ENCODE peak calls at places on chromosomes 6 and 20, in ten cellular contexts. L is choroid plexus epithelial cell; B is right lobe of liver; Z is foreskin fibroblast; N is esophagus muscularis mucosa; S is DND-41; P is kidney; M is CD8-positive, alpha-beta T cell; A is right atrium auricular region; W is sigmoid colon. H is an unnamed sample.

GRCh38 chr6:87791982-87792381 is 89.9 kb upstream of the AKIRIN2 start:
- DNase-seq in N (no peak), S (no peak), B (no peak), W (no peak), L (no peak), A (no peak), Z (no peak), P (no peak), M (no peak), H (no peak)

GRCh38 chr6:30766461-30767157 is 22.3 kb upstream of the IER3 start:
- DNase-seq in M (no peak), P (no peak), L (no peak), B (peak), N (no peak), A (no peak), Z (no peak), W (no peak), S (no peak), H (no peak)

GRCh38 chr6:168418151-168418551 is 22.8 kb upstream of the SMOC2 start:
- DNase-seq in N (no peak), S (no peak), P (no peak), Z (no peak), W (no peak), L (no peak), B (no peak), M (no peak), A (no peak), H (no peak)

GRCh38 chr20:30612344-30612743 is 645.1 kb upstream of the DEFB115 start:
- DNase-seq in M (no peak), L (no peak), N (no peak), S (no peak), Z (no peak), B (no peak), W (no peak), P (no peak), A (no peak), H (no peak)

GRCh38 chr6:168400044-168400443 is 40.9 kb upstream of the SMOC2 start:
- DNase-seq in Z (no peak), S (no peak), B (no peak), L (no peak), N (no peak), W (no peak), A (no peak), P (no peak), M (no peak), H (no peak)

GRCh38 chr6:136226027-136226673 is 24.0 kb downstream of the MTFR2 start:
- DNase-seq in N (no peak), S (peak), W (peak), P (no peak), A (peak), M (peak), Z (peak), B (peak), L (peak), H (peak)

GRCh38 chr20:31608256-31608980 is 3.3 kb downstream of the ID1 start:
- DNase-seq in B (peak), A (peak), M (no peak), L (peak), Z (peak), W (peak), P (peak), N (no peak), S (no peak), H (peak)

GRCh38 chr6:13615802-13616140 is 636 bp downstream of the NOL7 start:
- DNase-seq in N (no peak), B (peak), A (peak), S (peak), L (no peak), P (peak), Z (peak), M (peak), W (peak), H (no peak)

GRCh38 chr6:157629220-157629619 is 193.8 kb upstream of the SNX9 start:
- DNase-seq in M (no peak), W (peak), L (peak), S (no peak), A (no peak), B (no peak), P (no peak), Z (no peak), N (no peak), H (peak)

GRCh38 chr6:157962601-157963084 is 19.0 kb upstream of the SYNJ2 start:
- DNase-seq in L (peak), P (no peak), M (no peak), B (no peak), Z (peak), N (no peak), W (no peak), A (no peak), S (peak), H (peak)

GRCh38 chr6:139230421-139230840 is 61.4 kb downstream of the TXLNB start:
- DNase-seq in Z (peak), S (no peak), P (no peak), N (no peak), B (no peak), A (no peak), L (peak), M (no peak), W (peak), H (peak)

GRCh38 chr6:86031713-86032112 is 389.0 kb upstream of the SYNCRIP start:
- DNase-seq in P (no peak), L (no peak), N (no peak), M (no peak), A (no peak), W (no peak), Z (no peak), S (no peak), B (no peak), H (no peak)

GRCh38 chr20:12237772-12238171 is 320.1 kb downstream of the BTBD3 start:
- DNase-seq in P (no peak), Z (peak), M (no peak), S (no peak), B (no peak), A (peak), W (peak), L (no peak), N (no peak), H (no peak)

GRCh38 chr6:37068523-37069270 is 63.2 kb downstream of the FGD2 start:
- DNase-seq in L (no peak), A (no peak), S (no peak), B (no peak), N (no peak), P (no peak), W (no peak), M (no peak), Z (no peak), H (no peak)

GRCh38 chr20:39871013-39871412 is 818.0 kb downstream of the MAFB start:
- DNase-seq in P (no peak), M (no peak), S (no peak), Z (no peak), N (no peak), A (no peak), W (no peak), B (no peak), L (no peak), H (no peak)

GRCh38 chr6:138691595-138692057 is 81.9 kb upstream of the CCDC28A start:
- DNase-seq in A (no peak), B (no peak), L (peak), N (no peak), Z (peak), M (no peak), S (no peak), W (no peak), P (no peak), H (peak)

GRCh38 chr6:47288245-47289090 is 21.2 kb downstream of the TNFRSF21 start:
- DNase-seq in S (no peak), W (no peak), M (no peak), A (no peak), L (no peak), P (no peak), B (no peak), N (peak), Z (no peak), H (no peak)

GRCh38 chr6:74128536-74128935 is 432.5 kb downstream of the CD109 start:
- DNase-seq in A (no peak), B (no peak), Z (peak), M (no peak), N (no peak), W (no peak), L (peak), P (no peak), S (no peak), H (peak)

GRCh38 chr6:21836772-21837460 is 243.4 kb downstream of the SOX4 start:
- DNase-seq in A (no peak), W (no peak), P (no peak), M (no peak), S (no peak), N (no peak), Z (no peak), L (no peak), B (no peak), H (no peak)

GRCh38 chr6:169714178-169714577 is 10.1 kb downstream of the PHF10 start:
- DNase-seq in B (no peak), M (no peak), Z (no peak), N (no peak), A (no peak), P (no peak), W (no peak), S (no peak), L (no peak), H (no peak)

GRCh38 chr6:32819729-32820128 is 2.9 kb upstream of the HLA-DOB start:
- DNase-seq in M (no peak), A (no peak), W (no peak), Z (peak), B (no peak), N (peak), S (no peak), L (peak), P (no peak), H (peak)

DNA sequence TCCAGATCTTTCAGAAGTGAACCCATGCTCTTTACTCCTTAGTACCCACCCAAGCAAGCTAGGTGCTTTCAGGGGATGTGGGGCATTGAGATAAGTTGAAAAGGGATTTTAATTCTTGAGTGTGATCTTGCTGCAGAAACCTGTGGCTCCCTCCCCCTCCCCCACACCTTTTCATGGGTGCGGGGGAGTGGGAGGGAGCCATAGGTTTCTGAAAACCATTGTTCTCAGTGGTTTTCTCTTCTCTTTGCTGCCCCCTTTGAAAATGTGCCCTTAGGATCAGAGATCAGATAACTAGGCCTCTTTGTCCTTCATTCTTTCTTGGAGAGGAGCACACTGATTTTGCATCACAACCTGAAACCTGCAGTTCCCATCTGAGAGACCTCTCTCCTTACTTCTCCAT is 2.4 kb downstream of the PCSK2 start:
- DNase-seq in W (no peak), P (no peak), S (no peak), M (no peak), L (no peak), A (no peak), B (no peak), N (no peak), Z (no peak), H (no peak)
- H3K4me3 ChIP-seq in W (no peak), P (no peak), S (no peak), M (no peak), L (no peak), A (no peak), B (no peak), N (no peak), Z (no peak), H (no peak)

DNA sequence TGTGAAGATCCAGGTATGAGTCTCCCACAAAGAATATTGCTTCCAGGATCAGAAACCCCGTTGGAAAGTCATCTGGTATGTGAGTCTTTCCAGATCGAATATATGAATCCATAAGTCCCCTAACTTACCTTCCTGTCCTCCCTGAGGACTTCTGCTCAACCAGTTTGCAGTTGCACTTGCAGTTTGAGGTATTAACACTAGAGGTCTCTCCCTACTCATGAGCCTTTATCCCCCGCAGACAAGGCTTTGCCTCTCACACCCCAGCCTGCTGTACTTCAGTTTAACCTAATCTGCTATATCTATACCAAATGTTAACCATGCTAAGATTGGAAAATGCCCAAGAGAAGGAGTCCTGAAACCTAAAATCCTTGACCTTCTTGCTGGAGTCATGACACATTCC is 135.3 kb upstream of the DEFB112 start:
- DNase-seq in N (no peak), A (no peak), W (no peak), L (no peak), P (no peak), S (no peak), M (no peak), Z (no peak), B (no peak), H (no peak)
- TF ChIP-seq CTCF in N (no peak), A (no peak), W (no peak), L (no peak), P (peak), S (peak), M (no peak), Z (no peak), B (no peak), H (no peak)

DNA sequence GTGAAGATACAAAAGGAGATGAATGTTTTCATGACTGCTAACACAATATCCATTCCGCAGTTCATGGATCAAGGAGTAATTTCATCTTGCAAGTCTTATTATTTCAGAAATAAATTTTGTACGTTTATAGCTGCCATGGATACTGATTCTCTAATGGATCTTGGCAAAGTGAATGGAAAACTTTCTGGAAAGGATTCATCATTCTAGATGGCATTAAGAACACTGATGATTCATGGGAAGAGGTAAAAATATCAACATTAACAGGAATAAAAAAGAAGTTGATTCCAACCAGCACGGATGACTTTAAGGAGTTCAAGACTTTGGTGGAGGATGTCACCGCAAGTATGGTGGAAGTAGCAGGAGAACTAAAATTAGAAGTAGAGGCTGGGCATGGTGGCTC is 2.8 kb downstream of the HUS1B start:
- DNase-seq in P (no peak), Z (no peak), W (no peak), N (no peak), B (no peak), L (no peak), A (no peak), M (no peak), S (no peak), H (no peak)
- H3K4me3 ChIP-seq in P (no peak), Z (no peak), W (no peak), N (no peak), B (no peak), L (no peak), A (no peak), M (no peak), S (no peak), H (no peak)

GRCh38 chr6:11766056-11766455 is 12.5 kb downstream of the ADTRP start:
- DNase-seq in A (no peak), M (no peak), N (no peak), W (no peak), P (no peak), Z (no peak), S (no peak), L (peak), B (no peak), H (peak)
- TF ChIP-seq CTCF in A (no peak), M (no peak), N (no peak), W (no peak), P (no peak), Z (no peak), S (no peak), L (peak), B (no peak), H (peak)

GRCh38 chr6:75204959-75205775 is 686 bp downstream of the COL12A1 start:
- DNase-seq in P (peak), A (no peak), W (peak), L (peak), M (peak), N (no peak), S (no peak), Z (peak), B (no peak), H (peak)
- H3K4me3 ChIP-seq in P (peak), A (peak), W (peak), L (peak), M (peak), N (peak), S (no peak), Z (peak), B (peak), H (peak)

DNA sequence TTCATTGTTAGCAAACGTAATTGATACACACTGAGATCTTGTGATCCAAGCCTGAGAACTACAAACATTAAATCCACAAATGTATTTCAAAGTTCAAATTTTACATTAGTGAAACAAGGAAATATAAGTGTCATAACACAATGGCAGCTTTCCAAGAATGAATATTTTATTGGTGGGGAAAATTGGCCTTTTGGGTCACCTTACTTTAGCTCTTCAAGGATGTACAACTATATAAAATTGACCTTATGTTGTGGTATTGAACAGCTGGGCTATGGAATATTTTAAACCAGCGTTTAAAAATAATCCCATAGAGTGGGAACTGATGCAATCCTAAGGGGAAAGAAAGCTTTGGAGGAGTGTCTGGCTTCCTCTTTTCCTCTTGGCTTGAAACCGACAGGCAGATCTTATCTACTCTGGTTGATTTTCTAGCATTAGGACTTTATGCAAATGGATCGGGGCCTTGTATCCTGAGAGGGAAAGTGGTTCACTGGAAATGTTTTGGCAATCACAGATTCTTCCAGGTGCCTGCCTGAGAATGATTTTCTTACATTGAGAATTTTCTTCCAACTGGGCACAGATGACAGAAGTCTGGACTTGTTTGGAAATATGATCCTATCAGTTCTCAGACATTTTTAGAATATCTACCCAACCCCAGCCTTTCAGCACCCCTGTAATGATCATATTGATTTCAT is 184.8 kb upstream of the ECI2 start:
- DNase-seq in L (peak), S (no peak), B (no peak), M (no peak), N (no peak), P (no peak), W (no peak), Z (peak), A (no peak), H (peak)
- TF ChIP-seq CTCF in L (no peak), S (no peak), B (no peak), M (no peak), N (no peak), P (no peak), W (no peak), Z (no peak), A (no peak), H (no peak)

GRCh38 chr6:5173862-5174643 is 86.7 kb downstream of the LYRM4 start:
- DNase-seq in N (no peak), A (no peak), M (peak), B (no peak), L (peak), S (peak), P (no peak), Z (no peak), W (no peak), H (peak)
- H3K4me3 ChIP-seq in N (no peak), A (no peak), M (peak), B (no peak), L (peak), S (no peak), P (peak), Z (no peak), W (no peak), H (no peak)

GRCh38 chr6:12590901-12591300 is 125.7 kb upstream of the PHACTR1 start:
- DNase-seq in P (no peak), N (no peak), B (no peak), A (no peak), W (no peak), Z (peak), L (peak), M (no peak), S (no peak), H (no peak)

GRCh38 chr6:12593720-12594540 is 122.6 kb upstream of the PHACTR1 start:
- DNase-seq in L (peak), P (no peak), A (no peak), Z (no peak), M (no peak), W (no peak), S (no peak), N (no peak), B (no peak), H (no peak)

GRCh38 chr6:12594541-12594893 is 122.0 kb upstream of the PHACTR1 start:
- DNase-seq in W (no peak), B (no peak), L (no peak), A (no peak), M (no peak), P (no peak), Z (no peak), N (no peak), S (no peak), H (no peak)

GRCh38 chr6:12595161-12595792 is 121.3 kb upstream of the PHACTR1 start:
- DNase-seq in W (no peak), L (peak), P (no peak), S (no peak), M (no peak), N (no peak), A (no peak), B (no peak), Z (peak), H (no peak)

DNA sequence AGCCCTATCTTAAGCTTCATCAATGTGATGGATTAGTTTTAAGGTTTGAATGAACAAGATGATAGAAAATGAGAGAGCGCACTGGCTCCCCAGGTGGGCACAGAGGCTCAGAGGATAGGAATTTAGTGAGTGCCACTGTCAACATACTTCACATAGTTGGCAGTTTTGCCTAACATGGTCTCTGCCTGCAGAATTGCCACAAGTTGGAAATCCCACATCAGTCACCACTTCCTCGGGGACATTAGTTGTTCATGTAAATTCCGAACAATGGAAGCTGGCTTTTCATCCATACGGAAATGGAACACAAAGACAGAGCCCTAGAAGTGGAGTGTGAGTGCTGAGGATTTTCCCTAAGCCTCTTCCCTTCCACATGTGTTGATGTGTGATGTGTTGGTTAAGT is 123.9 kb upstream of the PHACTR1 start:
- DNase-seq in B (no peak), M (no peak), P (no peak), L (peak), Z (peak), N (no peak), W (no peak), S (no peak), A (no peak), H (no peak)
- TF ChIP-seq CTCF in B (no peak), M (no peak), P (no peak), L (no peak), Z (no peak), N (no peak), W (no peak), S (no peak), A (no peak), H (no peak)

H was measured in astrocyte of the spinal cord.